ENCODE peak calls at places on chromosomes 6 and 20, in eight cellular contexts. X, R, W, M, A, O, P and T are unnamed samples.

GRCh38 chr6:1554881-1555569 is 54.7 kb upstream of the FOXC1 start:
- DNase-seq in X (peak; percentile 65), M (peak; percentile 47), A (no peak), O (peak; percentile 89), P (peak; percentile 78), R (peak; percentile 62), W (peak; percentile 84), T (peak; percentile 63)

GRCh38 chr6:44151348-44152108 is 7.1 kb upstream of the CAPN11 start:
- DNase-seq in A (no peak), P (peak; percentile 74), M (peak; percentile 82), O (peak; percentile 89), R (peak; percentile 56), X (peak; percentile 87), W (peak; percentile 88), T (peak; percentile 98)

GRCh38 chr6:67112120-67112519 is 1405.1 kb upstream of the EYS start:
- DNase-seq in R (peak; percentile 15), M (no peak), A (no peak), P (no peak), W (no peak), O (no peak), X (peak; percentile 23), T (no peak)

GRCh38 chr20:38853759-38854158 is 48.3 kb downstream of the PPP1R16B start:
- DNase-seq in O (no peak), P (no peak), M (no peak), R (no peak), A (no peak), W (no peak), X (no peak), T (no peak)

GRCh38 chr6:27830212-27830664 is 82.0 kb downstream of the OR2B2 start:
- DNase-seq in A (no peak), X (peak; percentile 21), O (no peak), M (no peak), P (no peak), R (no peak), W (no peak), T (no peak)

GRCh38 chr6:217048-217659 is 75.1 kb upstream of the DUSP22 start:
- DNase-seq in P (no peak), M (peak; percentile 15), W (peak; percentile 22), X (peak; percentile 84), A (peak; percentile 20), R (no peak), O (no peak), T (peak; percentile 91)

GRCh38 chr6:168097621-168098430 is 18.8 kb upstream of the FRMD1 start:
- DNase-seq in M (no peak), X (no peak), A (no peak), W (no peak), P (no peak), O (peak; percentile 79), R (no peak), T (peak; percentile 47)

GRCh38 chr6:111503660-111504059 is 20.6 kb upstream of the REV3L start:
- DNase-seq in M (no peak), O (no peak), R (peak; percentile 44), A (no peak), P (no peak), X (no peak), W (no peak), T (no peak)

GRCh38 chr6:91299544-91300491 is 712.9 kb upstream of the MAP3K7 start:
- DNase-seq in O (no peak), R (peak; percentile 94), M (no peak), P (no peak), X (peak; percentile 78), A (peak; percentile 73), W (no peak), T (peak; percentile 27)

GRCh38 chr6:72084992-72085569 is 198.7 kb downstream of the RIMS1 start:
- DNase-seq in O (no peak), P (no peak), M (peak; percentile 24), X (peak; percentile 46), R (peak; percentile 47), W (peak; percentile 46), A (no peak), T (no peak)

GRCh38 chr20:49394264-49394663 is 88.2 kb downstream of the KCNB1 start:
- DNase-seq in O (no peak), R (no peak), W (peak; percentile 71), P (no peak), A (no peak), M (no peak), X (no peak), T (no peak)

GRCh38 chr6:108363756-108364356 is 69.0 kb downstream of the AFG1L start:
- DNase-seq in W (peak; percentile 13), O (no peak), P (no peak), X (peak; percentile 18), R (no peak), A (no peak), M (no peak), T (no peak)

GRCh38 chr20:55216525-55217242 is 741.3 kb downstream of the DOK5 start:
- DNase-seq in O (no peak), R (no peak), M (no peak), W (no peak), P (no peak), A (no peak), X (no peak), T (no peak)

GRCh38 chr20:34974246-34974645 is 18.6 kb downstream of the MYH7B start:
- DNase-seq in R (no peak), O (no peak), X (no peak), M (no peak), P (no peak), W (no peak), A (no peak), T (peak; percentile 39)

GRCh38 chr6:69732640-69733039 is 64.2 kb downstream of the LMBRD1 start:
- DNase-seq in R (peak; percentile 40), P (no peak), X (no peak), M (no peak), O (no peak), A (no peak), W (peak; percentile 19), T (no peak)

GRCh38 chr20:1800777-1801176 is 94.4 kb upstream of the SIRPA start:
- DNase-seq in X (no peak), P (no peak), W (peak; percentile 77), R (peak; percentile 65), M (peak; percentile 18), O (no peak), A (no peak), T (no peak)

GRCh38 chr6:104958178-104958520 is 1.2 kb downstream of the LIN28B start:
- DNase-seq in X (no peak), P (no peak), A (no peak), R (no peak), W (no peak), O (no peak), M (no peak), T (no peak)

GRCh38 chr6:30614044-30614842 is 2.8 kb downstream of the PPP1R10 start:
- DNase-seq in O (no peak), A (no peak), W (no peak), R (no peak), X (no peak), P (no peak), M (no peak), T (no peak)

GRCh38 chr20:46237221-46237620 is 71.1 kb downstream of the CDH22 start:
- DNase-seq in X (peak; percentile 58), W (no peak), R (no peak), A (no peak), O (no peak), P (no peak), M (no peak), T (peak; percentile 68)

GRCh38 chr20:14955396-14955795 is 618.0 kb upstream of the FLRT3 start:
- DNase-seq in R (no peak), A (no peak), P (no peak), W (no peak), X (no peak), O (no peak), M (no peak), T (no peak)

GRCh38 chr6:34235605-34236422 is 859 bp upstream of the HMGA1 start:
- DNase-seq in R (peak; percentile 74), W (peak; percentile 91), M (peak; percentile 87), X (peak; percentile 95), O (peak; percentile 79), P (no peak), A (no peak), T (no peak)
- H3K4me3 ChIP-seq in R (peak overlapping the region; percentile 68), W (peak overlapping the region; percentile 76), M (peak overlapping the region; percentile 94), X (peak overlapping the region; percentile 97), O (peak overlapping the region; percentile 82), P (peak overlapping the region; percentile 78), A (peak overlapping the region; percentile 91), T (peak overlapping the region; percentile 86)

GRCh38 chr20:9480066-9480465 is 34.3 kb upstream of the LAMP5 start:
- DNase-seq in O (no peak), M (no peak), R (no peak), P (no peak), X (no peak), W (no peak), A (no peak), T (no peak)

GRCh38 chr20:9483131-9483530 is 31.3 kb upstream of the LAMP5 start:
- DNase-seq in X (no peak), O (no peak), M (no peak), P (no peak), R (no peak), A (no peak), W (no peak), T (no peak)

GRCh38 chr20:9478801-9479200 is 35.6 kb upstream of the LAMP5 start:
- DNase-seq in M (no peak), O (no peak), A (no peak), P (no peak), X (no peak), W (no peak), R (no peak), T (no peak)

GRCh38 chr20:9485614-9486325 is 28.6 kb upstream of the LAMP5 start:
- DNase-seq in W (no peak), P (no peak), X (no peak), O (no peak), M (no peak), A (no peak), R (no peak), T (no peak)

GRCh38 chr20:9482180-9482579 is 32.2 kb upstream of the LAMP5 start:
- DNase-seq in W (no peak), A (no peak), X (no peak), P (no peak), R (no peak), O (no peak), M (no peak), T (no peak)
- H3K36me3 ChIP-seq in W (no peaks in the 10 kb centered on the region), A (no peaks in the 10 kb centered on the region), X (no peaks in the 10 kb centered on the region), P (no peaks in the 10 kb centered on the region), R (no peaks in the 10 kb centered on the region), O (peaks cover 32% of the 10 kb centered on the region), M (no peaks in the 10 kb centered on the region), T (no peaks in the 10 kb centered on the region)

DNA sequence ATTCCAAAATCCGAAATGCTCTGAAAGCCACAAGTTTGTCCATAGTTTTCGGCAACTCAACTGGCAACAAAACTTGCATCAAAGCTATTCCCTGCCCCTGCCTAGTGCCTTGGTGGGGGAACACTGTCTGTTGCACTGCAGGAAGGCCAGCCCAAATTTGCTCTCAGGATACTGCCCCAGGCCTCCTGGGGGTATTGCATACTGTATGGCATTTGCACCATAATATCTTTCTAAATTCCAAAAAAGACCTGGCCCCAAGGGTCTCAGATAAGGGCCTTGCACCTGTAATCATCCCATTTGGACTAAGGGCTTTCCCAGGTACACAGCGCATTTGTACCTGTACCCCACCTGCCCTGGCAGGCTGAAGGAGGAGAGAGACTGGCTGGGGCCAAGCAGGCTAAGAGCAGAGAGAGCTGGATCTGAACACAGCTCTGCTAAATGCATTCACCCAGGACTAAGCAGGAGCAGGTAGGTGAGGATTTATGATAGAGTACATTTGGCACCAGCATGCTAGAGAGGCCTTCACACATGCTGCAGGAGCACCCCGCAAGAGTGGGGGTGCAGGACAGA is 4.0 kb upstream of the GRM4 start:
- DNase-seq in W (no peak), R (no peak), M (no peak), P (no peak), X (no peak), O (peak; percentile 23), A (no peak), T (peak; percentile 63)
- H3K27me3 ChIP-seq in W (peaks cover 29% of the 10 kb centered on the region), R (peaks cover 35% of the 10 kb centered on the region), M (peaks cover 70% of the 10 kb centered on the region), P (peaks cover 47% of the 10 kb centered on the region), X (peaks cover 58% of the 10 kb centered on the region), O (peaks cover 75% of the 10 kb centered on the region), A (peaks cover 62% of the 10 kb centered on the region), T (peaks cover 37% of the 10 kb centered on the region)

GRCh38 chr6:34182751-34183531 is 37.1 kb upstream of the GRM4 start:
- DNase-seq in P (no peak), M (no peak), O (no peak), X (peak; percentile 30), W (no peak), A (no peak), R (no peak), T (peak; percentile 57)
- H3K4me3 ChIP-seq in P (no peak overlapping the region), M (no peak overlapping the region), O (no peak overlapping the region), X (no peak overlapping the region), W (no peak overlapping the region), A (no peak overlapping the region), R (no peak overlapping the region), T (no peak overlapping the region)